ENCODE peak calls at places on chromosomes 4 and X, in ten cellular contexts. One of them, this sample, is unnamed. For H3K4me1 and H3K9me3, the result is how much of the 10 kb centered on the place peaks cover.

GRCh38 chrX:31591355-31591754 is 519.5 kb upstream of the FTHL17 start:
- DNase-seq in transverse colon: no peak
- DNase-seq in DND-41: no peak
- DNase-seq in lower lobe of right lung: no peak
- DNase-seq in CD4-positive, CD25-positive, alpha-beta regulatory T cell: no peak
- DNase-seq in osteoblast: no peak
- DNase-seq in astrocyte: no peak
- DNase-seq in aorta: no peak
- DNase-seq in ascending aorta: no peak
- DNase-seq in sigmoid colon: no peak
- DNase-seq in this sample: no peak

GRCh38 chr4:182142146-182143085 is 100.8 kb upstream of the TENM3 start:
- DNase-seq in transverse colon: no peak
- DNase-seq in lower lobe of right lung: no peak
- DNase-seq in CD4-positive, CD25-positive, alpha-beta regulatory T cell: no peak
- DNase-seq in DND-41: no peak
- DNase-seq in sigmoid colon: no peak
- DNase-seq in osteoblast: peak
- DNase-seq in astrocyte: peak
- DNase-seq in aorta: peak
- DNase-seq in ascending aorta: no peak
- DNase-seq in this sample: no peak

GRCh38 chr4:147136308-147136707 is 190.6 kb upstream of the TTC29 start:
- DNase-seq in osteoblast: no peak
- DNase-seq in transverse colon: no peak
- DNase-seq in aorta: no peak
- DNase-seq in lower lobe of right lung: no peak
- DNase-seq in astrocyte: no peak
- DNase-seq in CD4-positive, CD25-positive, alpha-beta regulatory T cell: no peak
- DNase-seq in ascending aorta: no peak
- DNase-seq in sigmoid colon: no peak
- DNase-seq in DND-41: no peak
- DNase-seq in this sample: peak

GRCh38 chrX:36198575-36198974 is 279.0 kb downstream of the CFAP47 start:
- DNase-seq in transverse colon: no peak
- DNase-seq in osteoblast: no peak
- DNase-seq in ascending aorta: no peak
- DNase-seq in DND-41: no peak
- DNase-seq in CD4-positive, CD25-positive, alpha-beta regulatory T cell: no peak
- DNase-seq in aorta: no peak
- DNase-seq in sigmoid colon: no peak
- DNase-seq in astrocyte: no peak
- DNase-seq in lower lobe of right lung: no peak
- DNase-seq in this sample: no peak

GRCh38 chrX:105190252-105190853 is 30.1 kb downstream of the TEX13A start:
- DNase-seq in DND-41: peak
- DNase-seq in sigmoid colon: no peak
- DNase-seq in ascending aorta: no peak
- DNase-seq in aorta: no peak
- DNase-seq in astrocyte: peak
- DNase-seq in lower lobe of right lung: no peak
- DNase-seq in osteoblast: no peak
- DNase-seq in transverse colon: peak
- DNase-seq in CD4-positive, CD25-positive, alpha-beta regulatory T cell: peak
- DNase-seq in this sample: no peak

GRCh38 chr4:180099962-180100361 is 2143.2 kb upstream of the TENM3 start:
- DNase-seq in osteoblast: no peak
- DNase-seq in lower lobe of right lung: no peak
- DNase-seq in ascending aorta: no peak
- DNase-seq in DND-41: peak
- DNase-seq in transverse colon: no peak
- DNase-seq in sigmoid colon: no peak
- DNase-seq in astrocyte: no peak
- DNase-seq in CD4-positive, CD25-positive, alpha-beta regulatory T cell: no peak
- DNase-seq in aorta: no peak
- DNase-seq in this sample: no peak

GRCh38 chrX:116238093-116238492 is 67.5 kb downstream of the AGTR2 start:
- DNase-seq in sigmoid colon: no peak
- DNase-seq in osteoblast: no peak
- DNase-seq in ascending aorta: no peak
- DNase-seq in CD4-positive, CD25-positive, alpha-beta regulatory T cell: no peak
- DNase-seq in astrocyte: no peak
- DNase-seq in DND-41: no peak
- DNase-seq in aorta: no peak
- DNase-seq in transverse colon: no peak
- DNase-seq in lower lobe of right lung: no peak
- DNase-seq in this sample: no peak

GRCh38 chr4:121736735-121737351 is 28.1 kb downstream of the SMIM43 start:
- DNase-seq in astrocyte: peak
- DNase-seq in transverse colon: no peak
- DNase-seq in sigmoid colon: no peak
- DNase-seq in DND-41: peak
- DNase-seq in lower lobe of right lung: no peak
- DNase-seq in aorta: no peak
- DNase-seq in ascending aorta: no peak
- DNase-seq in osteoblast: peak
- DNase-seq in CD4-positive, CD25-positive, alpha-beta regulatory T cell: peak
- DNase-seq in this sample: no peak

GRCh38 chrX:152635941-152636340 is 1.8 kb upstream of the GABRQ start:
- DNase-seq in sigmoid colon: no peak
- DNase-seq in astrocyte: peak
- DNase-seq in aorta: no peak
- DNase-seq in transverse colon: peak
- DNase-seq in ascending aorta: no peak
- DNase-seq in osteoblast: peak
- DNase-seq in DND-41: peak
- DNase-seq in CD4-positive, CD25-positive, alpha-beta regulatory T cell: no peak
- DNase-seq in lower lobe of right lung: no peak
- DNase-seq in this sample: no peak

GRCh38 chrX:48891402-48892288 is 5.9 kb downstream of the TIMM17B start:
- DNase-seq in lower lobe of right lung: peak
- DNase-seq in osteoblast: peak
- DNase-seq in transverse colon: peak
- DNase-seq in DND-41: no peak
- DNase-seq in ascending aorta: peak
- DNase-seq in astrocyte: peak
- DNase-seq in aorta: peak
- DNase-seq in sigmoid colon: peak
- DNase-seq in CD4-positive, CD25-positive, alpha-beta regulatory T cell: peak
- DNase-seq in this sample: peak

GRCh38 chr4:184459413-184459812 is 14.9 kb downstream of the IRF2 start:
- DNase-seq in astrocyte: peak
- DNase-seq in CD4-positive, CD25-positive, alpha-beta regulatory T cell: no peak
- DNase-seq in lower lobe of right lung: no peak
- DNase-seq in osteoblast: peak
- DNase-seq in sigmoid colon: no peak
- DNase-seq in transverse colon: no peak
- DNase-seq in aorta: no peak
- DNase-seq in DND-41: no peak
- DNase-seq in ascending aorta: no peak
- DNase-seq in this sample: no peak

GRCh38 chr4:8350326-8350725 is 80.8 kb downstream of the HTRA3 start:
- DNase-seq in astrocyte: no peak
- DNase-seq in lower lobe of right lung: no peak
- DNase-seq in ascending aorta: no peak
- DNase-seq in CD4-positive, CD25-positive, alpha-beta regulatory T cell: no peak
- DNase-seq in DND-41: no peak
- DNase-seq in sigmoid colon: peak
- DNase-seq in osteoblast: peak
- DNase-seq in aorta: no peak
- DNase-seq in transverse colon: no peak
- DNase-seq in this sample: no peak

GRCh38 chr4:138341739-138342415 is 99.7 kb upstream of the SLC7A11 start:
- DNase-seq in osteoblast: no peak
- DNase-seq in CD4-positive, CD25-positive, alpha-beta regulatory T cell: no peak
- DNase-seq in sigmoid colon: no peak
- DNase-seq in transverse colon: no peak
- DNase-seq in ascending aorta: no peak
- DNase-seq in aorta: no peak
- DNase-seq in lower lobe of right lung: no peak
- DNase-seq in DND-41: peak
- DNase-seq in astrocyte: no peak
- DNase-seq in this sample: no peak

DNA sequence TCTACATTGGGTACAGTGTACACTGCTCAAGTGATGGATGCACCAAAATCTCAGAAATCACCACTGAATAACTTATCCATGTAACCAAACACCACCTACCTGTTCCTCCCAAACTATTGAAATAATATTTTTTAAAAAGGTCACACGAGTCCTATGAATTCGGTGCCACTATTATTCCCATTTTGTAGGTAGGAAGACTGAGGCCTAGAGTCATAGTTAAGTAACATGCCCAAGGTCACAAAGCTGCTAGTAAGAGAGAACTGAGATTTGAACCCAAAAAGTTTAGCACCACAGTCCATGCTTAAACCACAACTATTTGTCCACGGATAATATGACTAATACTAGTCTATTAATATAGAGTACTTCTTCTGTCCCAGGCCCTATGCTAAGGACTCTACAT is 2.7 kb downstream of the ARHGEF6 start:
- DNase-seq in DND-41: no peak
- DNase-seq in ascending aorta: no peak
- DNase-seq in lower lobe of right lung: no peak
- DNase-seq in astrocyte: no peak
- DNase-seq in CD4-positive, CD25-positive, alpha-beta regulatory T cell: no peak
- DNase-seq in osteoblast: no peak
- DNase-seq in sigmoid colon: no peak
- DNase-seq in aorta: no peak
- DNase-seq in transverse colon: no peak
- DNase-seq in this sample: no peak
- H3K4me3 ChIP-seq in DND-41: no peak
- H3K4me3 ChIP-seq in ascending aorta: no peak
- H3K4me3 ChIP-seq in lower lobe of right lung: no peak
- H3K4me3 ChIP-seq in astrocyte: no peak
- H3K4me3 ChIP-seq in CD4-positive, CD25-positive, alpha-beta regulatory T cell: peak
- H3K4me3 ChIP-seq in osteoblast: no peak
- H3K4me3 ChIP-seq in sigmoid colon: no peak
- H3K4me3 ChIP-seq in aorta: no peak
- H3K4me3 ChIP-seq in transverse colon: no peak
- H3K4me3 ChIP-seq in this sample: no peak

DNA sequence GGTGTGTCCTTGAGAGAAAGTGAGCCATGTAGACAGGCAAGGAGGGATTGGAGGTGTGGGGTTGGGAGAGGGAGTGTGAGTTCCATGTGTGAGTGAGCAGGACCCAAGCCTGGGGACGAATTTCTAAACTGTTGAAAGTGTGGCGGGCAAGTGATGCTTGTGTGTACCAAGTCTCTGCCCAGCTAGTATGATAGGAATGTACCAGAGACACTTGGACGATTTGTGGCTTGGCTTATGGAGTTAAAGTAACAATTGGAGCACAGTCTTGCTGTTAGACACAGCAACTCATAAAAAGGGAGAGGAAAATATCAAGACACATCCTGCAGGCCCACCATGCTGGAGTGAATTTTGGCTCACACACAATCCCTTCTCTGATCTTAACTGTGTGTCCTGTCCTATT is 8.5 kb downstream of the PTTG2 start:
- DNase-seq in lower lobe of right lung: no peak
- DNase-seq in osteoblast: no peak
- DNase-seq in CD4-positive, CD25-positive, alpha-beta regulatory T cell: no peak
- DNase-seq in transverse colon: no peak
- DNase-seq in astrocyte: no peak
- DNase-seq in DND-41: no peak
- DNase-seq in sigmoid colon: no peak
- DNase-seq in aorta: no peak
- DNase-seq in ascending aorta: no peak
- DNase-seq in this sample: no peak
- H3K4me1 ChIP-seq in lower lobe of right lung: under half
- H3K4me1 ChIP-seq in osteoblast: under half
- H3K4me1 ChIP-seq in CD4-positive, CD25-positive, alpha-beta regulatory T cell: under half
- H3K4me1 ChIP-seq in transverse colon: under half
- H3K4me1 ChIP-seq in astrocyte: under half
- H3K4me1 ChIP-seq in DND-41: under half
- H3K4me1 ChIP-seq in sigmoid colon: half or more
- H3K4me1 ChIP-seq in aorta: under half
- H3K4me1 ChIP-seq in ascending aorta: under half
- H3K4me1 ChIP-seq in this sample: under half

GRCh38 chr4:102862747-102863146 is 6.0 kb upstream of the CISD2 start:
- DNase-seq in CD4-positive, CD25-positive, alpha-beta regulatory T cell: no peak
- DNase-seq in DND-41: no peak
- DNase-seq in astrocyte: no peak
- DNase-seq in lower lobe of right lung: no peak
- DNase-seq in ascending aorta: no peak
- DNase-seq in transverse colon: no peak
- DNase-seq in aorta: no peak
- DNase-seq in sigmoid colon: no peak
- DNase-seq in osteoblast: no peak
- DNase-seq in this sample: no peak

GRCh38 chr4:102858828-102859464 is 9.8 kb upstream of the CISD2 start:
- DNase-seq in lower lobe of right lung: no peak
- DNase-seq in CD4-positive, CD25-positive, alpha-beta regulatory T cell: no peak
- DNase-seq in osteoblast: no peak
- DNase-seq in ascending aorta: no peak
- DNase-seq in transverse colon: no peak
- DNase-seq in aorta: no peak
- DNase-seq in DND-41: no peak
- DNase-seq in astrocyte: no peak
- DNase-seq in sigmoid colon: no peak
- DNase-seq in this sample: no peak

GRCh38 chr4:102862016-102862415 is 6.8 kb upstream of the CISD2 start:
- DNase-seq in aorta: no peak
- DNase-seq in astrocyte: no peak
- DNase-seq in ascending aorta: no peak
- DNase-seq in CD4-positive, CD25-positive, alpha-beta regulatory T cell: no peak
- DNase-seq in DND-41: no peak
- DNase-seq in sigmoid colon: no peak
- DNase-seq in lower lobe of right lung: no peak
- DNase-seq in transverse colon: no peak
- DNase-seq in osteoblast: no peak
- DNase-seq in this sample: no peak

GRCh38 chr4:102860928-102861327 is 7.9 kb upstream of the CISD2 start:
- DNase-seq in sigmoid colon: no peak
- DNase-seq in lower lobe of right lung: no peak
- DNase-seq in CD4-positive, CD25-positive, alpha-beta regulatory T cell: no peak
- DNase-seq in osteoblast: no peak
- DNase-seq in transverse colon: no peak
- DNase-seq in aorta: no peak
- DNase-seq in ascending aorta: no peak
- DNase-seq in astrocyte: no peak
- DNase-seq in DND-41: no peak
- DNase-seq in this sample: no peak
- H3K9me3 ChIP-seq in sigmoid colon: under half
- H3K9me3 ChIP-seq in lower lobe of right lung: under half
- H3K9me3 ChIP-seq in CD4-positive, CD25-positive, alpha-beta regulatory T cell: under half
- H3K9me3 ChIP-seq in osteoblast: under half
- H3K9me3 ChIP-seq in transverse colon: under half
- H3K9me3 ChIP-seq in aorta: under half
- H3K9me3 ChIP-seq in ascending aorta: under half
- H3K9me3 ChIP-seq in astrocyte: under half
- H3K9me3 ChIP-seq in DND-41: under half
- H3K9me3 ChIP-seq in this sample: under half

DNA sequence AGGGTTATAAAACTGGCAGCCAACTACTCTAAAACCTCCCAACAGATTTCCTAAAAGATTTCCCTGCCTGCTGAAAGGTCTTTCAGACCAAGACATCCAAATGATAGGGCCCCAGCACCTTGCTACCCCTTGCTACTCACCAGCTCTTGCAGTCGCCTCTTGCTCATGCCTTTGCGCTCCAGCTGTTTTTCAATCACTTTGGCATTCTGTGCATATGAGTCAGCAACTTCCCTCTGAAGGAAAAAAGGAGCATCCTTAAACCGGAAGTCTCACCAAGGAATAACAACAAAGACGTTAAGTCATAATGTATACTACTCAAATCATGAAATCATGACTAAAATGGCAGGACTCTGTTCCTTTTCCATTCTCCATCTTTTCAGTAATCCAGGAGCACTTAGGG is 24.0 kb downstream of the STEEP1 start:
- DNase-seq in transverse colon: no peak
- DNase-seq in ascending aorta: no peak
- DNase-seq in astrocyte: peak
- DNase-seq in osteoblast: peak
- DNase-seq in aorta: no peak
- DNase-seq in CD4-positive, CD25-positive, alpha-beta regulatory T cell: no peak
- DNase-seq in lower lobe of right lung: no peak
- DNase-seq in DND-41: no peak
- DNase-seq in sigmoid colon: no peak
- DNase-seq in this sample: no peak
- H3K4me3 ChIP-seq in transverse colon: no peak
- H3K4me3 ChIP-seq in ascending aorta: no peak
- H3K4me3 ChIP-seq in astrocyte: no peak
- H3K4me3 ChIP-seq in osteoblast: no peak
- H3K4me3 ChIP-seq in aorta: no peak
- H3K4me3 ChIP-seq in CD4-positive, CD25-positive, alpha-beta regulatory T cell: no peak
- H3K4me3 ChIP-seq in lower lobe of right lung: no peak
- H3K4me3 ChIP-seq in DND-41: no peak
- H3K4me3 ChIP-seq in sigmoid colon: no peak
- H3K4me3 ChIP-seq in this sample: no peak

This sample was measured in right cardiac atrium.